ENCODE peak calls at places on chromosome 22, in eight cellular contexts. One of them, this sample, is unnamed.

GRCh38 chr22:44597616-44598015 is 99.6 kb upstream of the RTL6 start:
- DNase-seq in spleen: no peak
- DNase-seq in heart left ventricle: no peak
- DNase-seq in stomach: no peak
- DNase-seq in pancreas: no peak
- DNase-seq in SJSA1: no peak
- DNase-seq in psoas muscle: peak; percentile 49
- DNase-seq in right atrium auricular region: no peak
- DNase-seq in this sample: no peak

GRCh38 chr22:37905534-37906363 is at the start of gene MICALL1:
- DNase-seq in SJSA1: peak; percentile 84
- DNase-seq in spleen: peak; percentile 95
- DNase-seq in psoas muscle: peak; percentile 83
- DNase-seq in heart left ventricle: peak; percentile 79
- DNase-seq in pancreas: peak; percentile 74
- DNase-seq in right atrium auricular region: peak; percentile 59
- DNase-seq in stomach: peak; percentile 87
- DNase-seq in this sample: peak; percentile 90

GRCh38 chr22:36873614-36874308 is 13.0 kb downstream of the NCF4 start:
- DNase-seq in heart left ventricle: no peak
- DNase-seq in psoas muscle: no peak
- DNase-seq in right atrium auricular region: no peak
- DNase-seq in pancreas: peak; percentile 39
- DNase-seq in stomach: peak; percentile 62
- DNase-seq in SJSA1: peak; percentile 43
- DNase-seq in spleen: peak; percentile 85
- DNase-seq in this sample: no peak

GRCh38 chr22:38401336-38402084 is 53.5 kb downstream of the KCNJ4 start:
- DNase-seq in right atrium auricular region: no peak
- DNase-seq in spleen: no peak
- DNase-seq in pancreas: no peak
- DNase-seq in psoas muscle: no peak
- DNase-seq in SJSA1: no peak
- DNase-seq in heart left ventricle: no peak
- DNase-seq in stomach: no peak
- DNase-seq in this sample: peak; percentile 82

GRCh38 chr22:18024276-18024939 is at the start of gene MICAL3:
- DNase-seq in heart left ventricle: peak; percentile 70
- DNase-seq in stomach: peak; percentile 69
- DNase-seq in psoas muscle: peak; percentile 79
- DNase-seq in SJSA1: peak; percentile 73
- DNase-seq in pancreas: peak; percentile 55
- DNase-seq in right atrium auricular region: no peak
- DNase-seq in spleen: peak; percentile 93
- DNase-seq in this sample: no peak

GRCh38 chr22:40397436-40397835 is 27.0 kb downstream of the SGSM3 start:
- DNase-seq in pancreas: no peak
- DNase-seq in stomach: no peak
- DNase-seq in right atrium auricular region: no peak
- DNase-seq in SJSA1: no peak
- DNase-seq in heart left ventricle: no peak
- DNase-seq in psoas muscle: no peak
- DNase-seq in spleen: no peak
- DNase-seq in this sample: no peak

GRCh38 chr22:25461301-25461700 is 103.2 kb upstream of the GRK3 start:
- DNase-seq in right atrium auricular region: no peak
- DNase-seq in heart left ventricle: no peak
- DNase-seq in psoas muscle: no peak
- DNase-seq in pancreas: no peak
- DNase-seq in stomach: no peak
- DNase-seq in spleen: no peak
- DNase-seq in SJSA1: no peak
- DNase-seq in this sample: no peak

GRCh38 chr22:32219030-32219429 is 14.2 kb upstream of the RFPL2 start:
- DNase-seq in pancreas: no peak
- DNase-seq in stomach: no peak
- DNase-seq in spleen: no peak
- DNase-seq in heart left ventricle: no peak
- DNase-seq in SJSA1: no peak
- DNase-seq in right atrium auricular region: no peak
- DNase-seq in psoas muscle: no peak
- DNase-seq in this sample: no peak

GRCh38 chr22:39514373-39514973 is 5.9 kb upstream of the ATF4 start:
- DNase-seq in spleen: no peak
- DNase-seq in stomach: peak; percentile 71
- DNase-seq in SJSA1: peak; percentile 40
- DNase-seq in right atrium auricular region: peak; percentile 75
- DNase-seq in pancreas: no peak
- DNase-seq in psoas muscle: no peak
- DNase-seq in heart left ventricle: peak; percentile 62
- DNase-seq in this sample: no peak

GRCh38 chr22:50305658-50306566 is 1.5 kb downstream of the PLXNB2 start:
- DNase-seq in right atrium auricular region: peak; percentile 88
- DNase-seq in psoas muscle: peak; percentile 87
- DNase-seq in spleen: no peak
- DNase-seq in SJSA1: peak; percentile 84
- DNase-seq in stomach: peak; percentile 88
- DNase-seq in heart left ventricle: peak; percentile 90
- DNase-seq in pancreas: peak; percentile 75
- DNase-seq in this sample: peak; percentile 94

GRCh38 chr22:19224557-19224956 is 46.0 kb upstream of the SLC25A1 start:
- DNase-seq in heart left ventricle: no peak
- DNase-seq in stomach: no peak
- DNase-seq in spleen: no peak
- DNase-seq in SJSA1: no peak
- DNase-seq in psoas muscle: no peak
- DNase-seq in right atrium auricular region: no peak
- DNase-seq in pancreas: no peak
- DNase-seq in this sample: no peak

GRCh38 chr22:19225560-19225959 is 47.0 kb upstream of the SLC25A1 start:
- DNase-seq in right atrium auricular region: no peak
- DNase-seq in psoas muscle: no peak
- DNase-seq in spleen: no peak
- DNase-seq in SJSA1: no peak
- DNase-seq in pancreas: no peak
- DNase-seq in stomach: no peak
- DNase-seq in heart left ventricle: no peak
- DNase-seq in this sample: no peak

GRCh38 chr22:19228174-19228573 is 49.6 kb upstream of the SLC25A1 start:
- DNase-seq in psoas muscle: no peak
- DNase-seq in heart left ventricle: no peak
- DNase-seq in stomach: no peak
- DNase-seq in spleen: no peak
- DNase-seq in SJSA1: no peak
- DNase-seq in pancreas: no peak
- DNase-seq in right atrium auricular region: no peak
- DNase-seq in this sample: no peak

GRCh38 chr22:19224985-19225384 is 46.4 kb upstream of the SLC25A1 start:
- DNase-seq in pancreas: no peak
- DNase-seq in right atrium auricular region: no peak
- DNase-seq in heart left ventricle: no peak
- DNase-seq in spleen: no peak
- DNase-seq in psoas muscle: no peak
- DNase-seq in stomach: no peak
- DNase-seq in SJSA1: no peak
- DNase-seq in this sample: no peak

DNA sequence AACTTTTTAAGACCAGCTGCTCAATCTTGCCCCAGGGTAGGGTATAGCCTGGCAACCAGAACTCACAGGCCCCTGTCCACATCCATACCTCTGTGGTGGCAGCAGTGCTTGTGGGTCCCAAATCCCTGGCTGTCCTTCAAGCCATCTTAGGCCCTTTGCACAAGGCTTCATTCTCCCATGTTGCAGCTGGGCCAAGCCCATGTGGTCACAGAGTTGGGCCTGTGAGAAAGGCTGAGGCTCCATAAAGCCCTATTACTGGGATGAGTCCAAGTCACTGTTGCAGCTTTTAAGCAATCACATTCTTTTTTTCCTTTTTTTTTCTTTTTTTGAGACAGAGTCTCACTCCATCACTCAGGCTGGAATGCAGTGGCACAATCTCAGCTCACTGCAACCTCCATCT is 47.9 kb upstream of the SLC25A1 start:
- DNase-seq in pancreas: no peak
- DNase-seq in heart left ventricle: no peak
- DNase-seq in psoas muscle: no peak
- DNase-seq in spleen: no peak
- DNase-seq in SJSA1: no peak
- DNase-seq in right atrium auricular region: no peak
- DNase-seq in stomach: no peak
- DNase-seq in this sample: no peak
- H3K36me3 ChIP-seq in pancreas: no peaks in the 10 kb centered on the region
- H3K36me3 ChIP-seq in heart left ventricle: peaks cover 59% of the 10 kb centered on the region
- H3K36me3 ChIP-seq in psoas muscle: peaks cover 6% of the 10 kb centered on the region
- H3K36me3 ChIP-seq in spleen: peaks cover 51% of the 10 kb centered on the region
- H3K36me3 ChIP-seq in SJSA1: peaks cover 87% of the 10 kb centered on the region
- H3K36me3 ChIP-seq in right atrium auricular region: peaks cover 46% of the 10 kb centered on the region
- H3K36me3 ChIP-seq in stomach: no peaks in the 10 kb centered on the region
- H3K36me3 ChIP-seq in this sample: peaks cover 16% of the 10 kb centered on the region

GRCh38 chr22:42170946-42171345 is 40.3 kb upstream of the CYP2D6 start:
- DNase-seq in right atrium auricular region: no peak
- DNase-seq in stomach: no peak
- DNase-seq in psoas muscle: no peak
- DNase-seq in pancreas: no peak
- DNase-seq in SJSA1: no peak
- DNase-seq in heart left ventricle: no peak
- DNase-seq in spleen: no peak
- DNase-seq in this sample: no peak

GRCh38 chr22:42169055-42169469 is 38.5 kb upstream of the CYP2D6 start:
- DNase-seq in SJSA1: peak; percentile 58
- DNase-seq in psoas muscle: peak; percentile 80
- DNase-seq in spleen: peak; percentile 88
- DNase-seq in stomach: peak; percentile 67
- DNase-seq in pancreas: peak; percentile 47
- DNase-seq in right atrium auricular region: peak; percentile 68
- DNase-seq in heart left ventricle: peak; percentile 55
- DNase-seq in this sample: no peak

GRCh38 chr22:42171417-42171816 is 40.8 kb upstream of the CYP2D6 start:
- DNase-seq in SJSA1: no peak
- DNase-seq in pancreas: no peak
- DNase-seq in stomach: no peak
- DNase-seq in right atrium auricular region: no peak
- DNase-seq in heart left ventricle: no peak
- DNase-seq in psoas muscle: no peak
- DNase-seq in spleen: no peak
- DNase-seq in this sample: no peak

GRCh38 chr22:42167066-42167465 is 36.5 kb upstream of the CYP2D6 start:
- DNase-seq in SJSA1: no peak
- DNase-seq in psoas muscle: no peak
- DNase-seq in stomach: no peak
- DNase-seq in pancreas: no peak
- DNase-seq in right atrium auricular region: no peak
- DNase-seq in heart left ventricle: no peak
- DNase-seq in spleen: no peak
- DNase-seq in this sample: no peak

GRCh38 chr22:42168476-42168875 is 37.9 kb upstream of the CYP2D6 start:
- DNase-seq in SJSA1: no peak
- DNase-seq in stomach: no peak
- DNase-seq in right atrium auricular region: no peak
- DNase-seq in pancreas: no peak
- DNase-seq in heart left ventricle: no peak
- DNase-seq in psoas muscle: no peak
- DNase-seq in spleen: no peak
- DNase-seq in this sample: no peak
- H3K36me3 ChIP-seq in SJSA1: peaks cover 14% of the 10 kb centered on the region
- H3K36me3 ChIP-seq in stomach: peaks cover 19% of the 10 kb centered on the region
- H3K36me3 ChIP-seq in right atrium auricular region: peaks cover 13% of the 10 kb centered on the region
- H3K36me3 ChIP-seq in pancreas: no peaks in the 10 kb centered on the region
- H3K36me3 ChIP-seq in heart left ventricle: peaks cover 48% of the 10 kb centered on the region
- H3K36me3 ChIP-seq in psoas muscle: no peaks in the 10 kb centered on the region
- H3K36me3 ChIP-seq in spleen: peaks cover 69% of the 10 kb centered on the region
- H3K36me3 ChIP-seq in this sample: peaks cover 6% of the 10 kb centered on the region

GRCh38 chr22:20825624-20826023 is 33.0 kb downstream of the PI4KA start:
- DNase-seq in heart left ventricle: no peak
- DNase-seq in psoas muscle: no peak
- DNase-seq in stomach: no peak
- DNase-seq in right atrium auricular region: no peak
- DNase-seq in SJSA1: no peak
- DNase-seq in spleen: no peak
- DNase-seq in pancreas: no peak
- DNase-seq in this sample: no peak
- H3K36me3 ChIP-seq in heart left ventricle: peaks cover 90% of the 10 kb centered on the region
- H3K36me3 ChIP-seq in psoas muscle: no peaks in the 10 kb centered on the region
- H3K36me3 ChIP-seq in stomach: peaks cover 17% of the 10 kb centered on the region
- H3K36me3 ChIP-seq in right atrium auricular region: peaks cover 22% of the 10 kb centered on the region
- H3K36me3 ChIP-seq in SJSA1: peaks cover 34% of the 10 kb centered on the region
- H3K36me3 ChIP-seq in spleen: peaks cover 95% of the 10 kb centered on the region
- H3K36me3 ChIP-seq in pancreas: no peaks in the 10 kb centered on the region
- H3K36me3 ChIP-seq in this sample: peaks cover 37% of the 10 kb centered on the region

GRCh38 chr22:20792966-20793332 is 19.0 kb downstream of the SERPIND1 start:
- DNase-seq in right atrium auricular region: no peak
- DNase-seq in heart left ventricle: no peak
- DNase-seq in pancreas: no peak
- DNase-seq in SJSA1: no peak
- DNase-seq in psoas muscle: no peak
- DNase-seq in spleen: no peak
- DNase-seq in stomach: no peak
- DNase-seq in this sample: no peak

GRCh38 chr22:20793386-20794131 is 19.6 kb downstream of the SERPIND1 start:
- DNase-seq in right atrium auricular region: no peak
- DNase-seq in stomach: no peak
- DNase-seq in pancreas: no peak
- DNase-seq in heart left ventricle: no peak
- DNase-seq in spleen: no peak
- DNase-seq in SJSA1: peak; percentile 10
- DNase-seq in psoas muscle: no peak
- DNase-seq in this sample: no peak

GRCh38 chr22:20794132-20794990 is 20.4 kb downstream of the SERPIND1 start:
- DNase-seq in psoas muscle: no peak
- DNase-seq in pancreas: no peak
- DNase-seq in right atrium auricular region: no peak
- DNase-seq in heart left ventricle: no peak
- DNase-seq in SJSA1: no peak
- DNase-seq in spleen: no peak
- DNase-seq in stomach: no peak
- DNase-seq in this sample: no peak

GRCh38 chr22:20795014-20795413 is 21.1 kb downstream of the SERPIND1 start:
- DNase-seq in spleen: no peak
- DNase-seq in heart left ventricle: no peak
- DNase-seq in right atrium auricular region: no peak
- DNase-seq in psoas muscle: no peak
- DNase-seq in SJSA1: no peak
- DNase-seq in pancreas: no peak
- DNase-seq in stomach: no peak
- DNase-seq in this sample: no peak

DNA sequence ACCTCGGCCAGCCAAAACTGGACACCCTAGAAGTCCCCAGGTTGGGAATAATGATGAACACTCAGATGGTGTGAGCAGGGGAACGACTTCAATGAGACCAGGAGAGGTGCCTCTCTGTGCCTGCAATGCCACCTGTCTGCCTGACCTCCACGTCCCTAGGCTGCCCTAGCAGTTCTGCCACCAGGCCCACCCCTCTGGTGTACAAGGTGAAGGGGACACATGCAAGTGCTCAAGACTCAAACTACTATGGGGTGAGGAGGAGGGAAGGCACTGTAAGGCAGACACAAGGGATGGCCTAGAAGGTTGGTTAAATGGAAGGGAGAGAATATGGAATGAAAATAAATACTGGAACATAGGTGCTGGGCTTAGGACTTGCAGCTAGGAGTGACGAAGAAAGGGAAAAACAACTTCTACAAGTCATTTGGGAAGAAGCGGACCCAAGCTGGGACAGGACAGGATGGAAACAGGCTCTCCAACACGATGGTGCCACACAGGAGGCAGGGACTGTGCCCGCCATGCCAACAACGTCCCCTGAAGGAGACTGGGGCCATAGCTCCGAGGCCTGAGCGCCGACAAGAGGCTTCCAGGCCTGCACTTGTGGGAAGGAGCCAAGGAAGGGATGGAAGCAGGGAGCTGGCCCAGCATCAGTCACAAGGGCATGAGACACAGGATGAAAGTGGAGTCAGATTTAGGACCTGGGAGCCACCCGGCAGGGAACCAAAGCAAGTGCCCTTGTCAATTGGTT is 18.5 kb downstream of the SERPIND1 start:
- DNase-seq in stomach: no peak
- DNase-seq in right atrium auricular region: no peak
- DNase-seq in psoas muscle: no peak
- DNase-seq in pancreas: no peak
- DNase-seq in spleen: no peak
- DNase-seq in heart left ventricle: no peak
- DNase-seq in SJSA1: no peak
- DNase-seq in this sample: no peak
- H3K36me3 ChIP-seq in stomach: peaks cover 53% of the 10 kb centered on the region
- H3K36me3 ChIP-seq in right atrium auricular region: peaks cover 48% of the 10 kb centered on the region
- H3K36me3 ChIP-seq in psoas muscle: peaks cover 11% of the 10 kb centered on the region
- H3K36me3 ChIP-seq in pancreas: peaks cover 21% of the 10 kb centered on the region
- H3K36me3 ChIP-seq in spleen: peaks cover 98% of the 10 kb centered on the region
- H3K36me3 ChIP-seq in heart left ventricle: peaks cover 97% of the 10 kb centered on the region
- H3K36me3 ChIP-seq in SJSA1: peaks cover 64% of the 10 kb centered on the region
- H3K36me3 ChIP-seq in this sample: no peaks in the 10 kb centered on the region